ENCODE peak calls at places on chromosome 15, in five cellular contexts. Q is stimulated activated CD8-positive, alpha-beta memory T cell treated with anti-CD3 and anti-CD28 coated beads, Interleukin-4, amount 100 ng/mL, for 24 hours; J is substantia nigra; S is type B pancreatic cell; U is psoas muscle. Z is an unnamed sample.

GRCh38 chr15:76844096-76844495 is 61.0 kb downstream of the SCAPER start:
- DNase-seq in Q (no peak), J (no peak), S (no peak), U (no peak), Z (no peak)

GRCh38 chr15:76177491-76178040 is 117.8 kb downstream of the TMEM266 start:
- DNase-seq in Q (no peak), J (no peak), S (no peak), U (peak), Z (no peak)

GRCh38 chr15:98442379-98442833 is 205.9 kb upstream of the IGF1R start:
- DNase-seq in Q (peak), J (no peak), S (no peak), U (no peak), Z (peak)

GRCh38 chr15:68264282-68264681 is 13.3 kb upstream of the FEM1B start:
- DNase-seq in Q (no peak), J (no peak), S (no peak), U (no peak), Z (no peak)

GRCh38 chr15:53569756-53570480 is 189.5 kb downstream of the WDR72 start:
- DNase-seq in Q (no peak), J (no peak), S (no peak), U (no peak), Z (no peak)

GRCh38 chr15:38242055-38242454 is 10.6 kb upstream of the SPRED1 start:
- DNase-seq in Q (no peak), J (no peak), S (no peak), U (no peak), Z (no peak)

GRCh38 chr15:39084683-39085530 is 496.0 kb upstream of the THBS1 start:
- DNase-seq in Q (no peak), J (no peak), S (no peak), U (no peak), Z (peak)

GRCh38 chr15:99446565-99447496 is 119.0 kb upstream of the MEF2A start:
- DNase-seq in Q (no peak), J (no peak), S (no peak), U (no peak), Z (no peak)

GRCh38 chr15:52790166-52790708 is at the start of gene ONECUT1:
- DNase-seq in Q (peak), J (peak), S (no peak), U (peak), Z (no peak)

GRCh38 chr15:36966704-36967103 is 133.6 kb downstream of the MEIS2 start:
- DNase-seq in Q (no peak), J (no peak), S (no peak), U (no peak), Z (no peak)

GRCh38 chr15:69812881-69813280 is 284.8 kb downstream of the TLE3 start:
- DNase-seq in Q (no peak), J (no peak), S (no peak), U (no peak), Z (no peak)